ENCODE peak calls at places on chromosomes 5 and 9, in nine cellular contexts. One of them, this sample, is unnamed.
A peak's percentile ranks its signal among the peaks of the same experiment; 100 is the strongest.

GRCh38 chr5:59357421-59357977 is 536.0 kb downstream of the PDE4D start:
- DNase-seq in uterus: no peak
- DNase-seq in pancreas: no peak
- DNase-seq in stomach: peak; percentile 28
- DNase-seq in CD4-positive, alpha-beta T cell: no peak
- DNase-seq in transverse colon: no peak
- DNase-seq in WTC11: no peak
- DNase-seq in glutamatergic neuron: no peak
- DNase-seq in nephron progenitor cell: no peak
- DNase-seq in this sample: no peak

GRCh38 chr5:146965781-146966659 is 87.5 kb upstream of the PPP2R2B start:
- DNase-seq in uterus: peak; percentile 24
- DNase-seq in transverse colon: peak; percentile 38
- DNase-seq in nephron progenitor cell: peak; percentile 64
- DNase-seq in WTC11: peak; percentile 54
- DNase-seq in stomach: peak; percentile 56
- DNase-seq in CD4-positive, alpha-beta T cell: peak; percentile 35
- DNase-seq in pancreas: peak; percentile 21
- DNase-seq in glutamatergic neuron: peak; percentile 33
- DNase-seq in this sample: peak; percentile 67

GRCh38 chr5:62143268-62144229 is 162.5 kb upstream of the KIF2A start:
- DNase-seq in glutamatergic neuron: no peak
- DNase-seq in uterus: no peak
- DNase-seq in WTC11: no peak
- DNase-seq in CD4-positive, alpha-beta T cell: no peak
- DNase-seq in stomach: no peak
- DNase-seq in transverse colon: no peak
- DNase-seq in nephron progenitor cell: no peak
- DNase-seq in pancreas: no peak
- DNase-seq in this sample: no peak

GRCh38 chr5:124888622-124889521 is 142.4 kb upstream of the ZNF608 start:
- DNase-seq in uterus: no peak
- DNase-seq in pancreas: no peak
- DNase-seq in stomach: no peak
- DNase-seq in nephron progenitor cell: no peak
- DNase-seq in CD4-positive, alpha-beta T cell: no peak
- DNase-seq in transverse colon: no peak
- DNase-seq in glutamatergic neuron: no peak
- DNase-seq in WTC11: no peak
- DNase-seq in this sample: no peak

GRCh38 chr5:73454379-73455036 is 5.9 kb upstream of the FOXD1 start:
- DNase-seq in glutamatergic neuron: peak; percentile 69
- DNase-seq in transverse colon: peak; percentile 59
- DNase-seq in nephron progenitor cell: peak; percentile 68
- DNase-seq in pancreas: no peak
- DNase-seq in uterus: no peak
- DNase-seq in WTC11: peak; percentile 83
- DNase-seq in stomach: peak; percentile 49
- DNase-seq in CD4-positive, alpha-beta T cell: peak; percentile 17
- DNase-seq in this sample: peak; percentile 51

GRCh38 chr5:177491429-177491945 is 5.9 kb downstream of the PDLIM7 start:
- DNase-seq in glutamatergic neuron: peak; percentile 98
- DNase-seq in CD4-positive, alpha-beta T cell: no peak
- DNase-seq in transverse colon: peak; percentile 48
- DNase-seq in stomach: no peak
- DNase-seq in WTC11: peak; percentile 93
- DNase-seq in pancreas: no peak
- DNase-seq in nephron progenitor cell: peak; percentile 95
- DNase-seq in uterus: peak; percentile 48
- DNase-seq in this sample: peak; percentile 60

GRCh38 chr9:116767219-116767618 is 80.1 kb downstream of the TRIM32 start:
- DNase-seq in WTC11: no peak
- DNase-seq in stomach: no peak
- DNase-seq in glutamatergic neuron: no peak
- DNase-seq in nephron progenitor cell: no peak
- DNase-seq in uterus: no peak
- DNase-seq in CD4-positive, alpha-beta T cell: no peak
- DNase-seq in transverse colon: no peak
- DNase-seq in pancreas: no peak
- DNase-seq in this sample: no peak

GRCh38 chr9:128987800-128988199 is 40.3 kb downstream of the NUP188 start:
- DNase-seq in transverse colon: no peak
- DNase-seq in WTC11: no peak
- DNase-seq in uterus: no peak
- DNase-seq in CD4-positive, alpha-beta T cell: no peak
- DNase-seq in pancreas: no peak
- DNase-seq in glutamatergic neuron: no peak
- DNase-seq in nephron progenitor cell: no peak
- DNase-seq in stomach: no peak
- DNase-seq in this sample: no peak

GRCh38 chr9:35609820-35610163 is 4.7 kb downstream of the TESK1 start:
- DNase-seq in pancreas: no peak
- DNase-seq in glutamatergic neuron: no peak
- DNase-seq in transverse colon: no peak
- DNase-seq in stomach: no peak
- DNase-seq in WTC11: no peak
- DNase-seq in CD4-positive, alpha-beta T cell: no peak
- DNase-seq in uterus: no peak
- DNase-seq in nephron progenitor cell: no peak
- DNase-seq in this sample: no peak

GRCh38 chr5:76305264-76305663 is 97.8 kb upstream of the IQGAP2 start:
- DNase-seq in uterus: no peak
- DNase-seq in pancreas: no peak
- DNase-seq in nephron progenitor cell: no peak
- DNase-seq in glutamatergic neuron: no peak
- DNase-seq in stomach: no peak
- DNase-seq in transverse colon: no peak
- DNase-seq in CD4-positive, alpha-beta T cell: no peak
- DNase-seq in WTC11: no peak
- DNase-seq in this sample: no peak

GRCh38 chr9:121838757-121839669 is 187.6 kb downstream of the DAB2IP start:
- DNase-seq in CD4-positive, alpha-beta T cell: no peak
- DNase-seq in transverse colon: no peak
- DNase-seq in glutamatergic neuron: no peak
- DNase-seq in pancreas: no peak
- DNase-seq in uterus: peak; percentile 13
- DNase-seq in WTC11: no peak
- DNase-seq in stomach: peak; percentile 20
- DNase-seq in nephron progenitor cell: no peak
- DNase-seq in this sample: peak; percentile 22

GRCh38 chr9:110714314-110714713 is 45.7 kb downstream of the MUSK start:
- DNase-seq in WTC11: no peak
- DNase-seq in transverse colon: no peak
- DNase-seq in uterus: no peak
- DNase-seq in pancreas: no peak
- DNase-seq in nephron progenitor cell: peak; percentile 4
- DNase-seq in CD4-positive, alpha-beta T cell: no peak
- DNase-seq in glutamatergic neuron: no peak
- DNase-seq in stomach: peak; percentile 25
- DNase-seq in this sample: no peak

GRCh38 chr9:4022435-4023067 is 277.3 kb downstream of the GLIS3 start:
- DNase-seq in uterus: no peak
- DNase-seq in glutamatergic neuron: no peak
- DNase-seq in CD4-positive, alpha-beta T cell: no peak
- DNase-seq in nephron progenitor cell: no peak
- DNase-seq in pancreas: no peak
- DNase-seq in stomach: no peak
- DNase-seq in WTC11: no peak
- DNase-seq in transverse colon: no peak
- DNase-seq in this sample: no peak

GRCh38 chr5:52725065-52725746 is 62.5 kb upstream of the ITGA1 start:
- DNase-seq in WTC11: no peak
- DNase-seq in nephron progenitor cell: no peak
- DNase-seq in pancreas: no peak
- DNase-seq in CD4-positive, alpha-beta T cell: peak; percentile 57
- DNase-seq in transverse colon: peak; percentile 35
- DNase-seq in stomach: peak; percentile 33
- DNase-seq in uterus: no peak
- DNase-seq in glutamatergic neuron: no peak
- DNase-seq in this sample: peak; percentile 76

GRCh38 chr5:149937610-149938009 is 7.0 kb downstream of the PDE6A start:
- DNase-seq in pancreas: no peak
- DNase-seq in glutamatergic neuron: no peak
- DNase-seq in CD4-positive, alpha-beta T cell: no peak
- DNase-seq in nephron progenitor cell: no peak
- DNase-seq in transverse colon: no peak
- DNase-seq in stomach: no peak
- DNase-seq in uterus: no peak
- DNase-seq in WTC11: no peak
- DNase-seq in this sample: no peak

GRCh38 chr5:132294728-132295504 is 722 bp downstream of the SLC22A4 start:
- DNase-seq in uterus: peak; percentile 51
- DNase-seq in pancreas: no peak
- DNase-seq in CD4-positive, alpha-beta T cell: peak; percentile 39
- DNase-seq in transverse colon: peak; percentile 80
- DNase-seq in stomach: peak; percentile 55
- DNase-seq in nephron progenitor cell: peak; percentile 53
- DNase-seq in WTC11: peak; percentile 50
- DNase-seq in glutamatergic neuron: peak; percentile 40
- DNase-seq in this sample: peak; percentile 89

GRCh38 chr9:19408693-19409405 is at the start of gene ACER2:
- DNase-seq in stomach: peak; percentile 98
- DNase-seq in uterus: peak; percentile 97
- DNase-seq in CD4-positive, alpha-beta T cell: peak; percentile 91
- DNase-seq in WTC11: peak; percentile 98
- DNase-seq in nephron progenitor cell: peak; percentile 99
- DNase-seq in transverse colon: peak; percentile 96
- DNase-seq in glutamatergic neuron: peak; percentile 100
- DNase-seq in pancreas: peak; percentile 99
- DNase-seq in this sample: peak; percentile 93
- TF ChIP-seq CTCF in stomach: no peak
- TF ChIP-seq CTCF in uterus: peak; percentile 4
- TF ChIP-seq CTCF in CD4-positive, alpha-beta T cell: no peak
- TF ChIP-seq CTCF in WTC11: no peak
- TF ChIP-seq CTCF in nephron progenitor cell: no peak
- TF ChIP-seq CTCF in transverse colon: no peak
- TF ChIP-seq CTCF in glutamatergic neuron: no peak
- TF ChIP-seq CTCF in pancreas: no peak
- TF ChIP-seq CTCF in this sample: no peak

DNA sequence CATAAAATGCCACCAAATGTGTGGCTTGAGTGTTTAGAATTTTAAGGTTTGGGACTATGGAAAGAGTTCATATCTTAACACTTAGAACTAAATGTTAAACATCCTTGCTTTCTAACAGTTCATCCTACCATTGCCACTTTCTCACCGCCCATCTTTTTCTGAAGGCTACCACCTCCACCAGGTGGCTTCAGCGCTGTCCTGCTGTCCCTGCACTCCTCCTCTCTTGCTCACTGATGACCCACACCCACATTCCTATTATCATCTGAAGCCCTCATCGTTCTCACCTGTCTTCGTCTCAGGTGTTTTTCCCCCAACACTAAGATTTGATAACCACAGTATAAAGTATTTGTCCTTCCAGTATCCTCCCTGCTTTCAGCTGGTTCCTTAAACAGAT is 7.4 kb downstream of the MEGF10 start:
- DNase-seq in transverse colon: no peak
- DNase-seq in uterus: no peak
- DNase-seq in stomach: no peak
- DNase-seq in pancreas: no peak
- DNase-seq in glutamatergic neuron: no peak
- DNase-seq in CD4-positive, alpha-beta T cell: no peak
- DNase-seq in WTC11: no peak
- DNase-seq in nephron progenitor cell: no peak
- DNase-seq in this sample: no peak
- TF ChIP-seq CTCF in transverse colon: no peak
- TF ChIP-seq CTCF in uterus: no peak
- TF ChIP-seq CTCF in stomach: no peak
- TF ChIP-seq CTCF in pancreas: no peak
- TF ChIP-seq CTCF in glutamatergic neuron: no peak
- TF ChIP-seq CTCF in CD4-positive, alpha-beta T cell: no peak
- TF ChIP-seq CTCF in WTC11: no peak
- TF ChIP-seq CTCF in nephron progenitor cell: no peak
- TF ChIP-seq CTCF in this sample: no peak

DNA sequence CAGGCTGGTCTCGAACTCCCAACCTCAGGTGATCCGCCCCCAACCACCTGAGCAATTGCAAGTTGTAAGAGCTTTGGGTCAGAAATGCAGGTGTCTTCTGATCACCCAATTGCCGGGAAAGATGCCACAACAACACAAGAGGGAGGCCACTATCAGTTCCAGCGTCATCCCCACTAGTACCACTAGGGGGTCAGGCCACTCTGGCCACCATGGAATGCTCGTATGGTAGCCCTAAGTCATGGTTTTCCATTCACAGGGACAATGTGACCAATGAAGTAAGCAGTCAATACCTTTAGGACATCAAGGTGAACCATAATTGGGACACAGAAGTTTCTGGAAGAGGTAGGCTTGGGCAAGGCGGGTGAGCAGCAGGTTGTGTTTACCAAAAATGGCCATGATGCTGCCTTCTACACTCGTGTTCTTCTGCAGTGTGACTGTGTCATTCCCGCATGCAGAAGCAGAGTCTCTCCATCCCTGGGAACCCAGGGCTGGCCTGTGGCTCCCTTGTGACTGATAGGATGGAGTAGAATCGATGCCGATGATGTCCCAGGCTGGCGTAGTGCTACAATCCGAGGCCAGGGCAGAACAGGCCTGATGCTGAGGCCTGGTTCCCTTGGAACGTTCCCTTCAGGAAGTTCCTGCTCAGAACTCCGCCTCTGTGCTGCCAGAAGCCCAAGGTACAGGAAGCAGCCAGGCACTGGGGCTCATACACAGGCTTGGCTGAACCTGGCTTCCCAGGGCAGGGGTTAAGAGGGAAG is 42.2 kb upstream of the ANKRD33B start:
- DNase-seq in WTC11: peak; percentile 45
- DNase-seq in transverse colon: no peak
- DNase-seq in nephron progenitor cell: no peak
- DNase-seq in stomach: no peak
- DNase-seq in uterus: no peak
- DNase-seq in pancreas: no peak
- DNase-seq in glutamatergic neuron: no peak
- DNase-seq in CD4-positive, alpha-beta T cell: no peak
- DNase-seq in this sample: no peak
- TF ChIP-seq CTCF in WTC11: peak; percentile 50
- TF ChIP-seq CTCF in transverse colon: no peak
- TF ChIP-seq CTCF in nephron progenitor cell: peak; percentile 30
- TF ChIP-seq CTCF in stomach: no peak
- TF ChIP-seq CTCF in uterus: no peak
- TF ChIP-seq CTCF in pancreas: no peak
- TF ChIP-seq CTCF in glutamatergic neuron: peak; percentile 54
- TF ChIP-seq CTCF in CD4-positive, alpha-beta T cell: no peak
- TF ChIP-seq CTCF in this sample: peak; percentile 38

DNA sequence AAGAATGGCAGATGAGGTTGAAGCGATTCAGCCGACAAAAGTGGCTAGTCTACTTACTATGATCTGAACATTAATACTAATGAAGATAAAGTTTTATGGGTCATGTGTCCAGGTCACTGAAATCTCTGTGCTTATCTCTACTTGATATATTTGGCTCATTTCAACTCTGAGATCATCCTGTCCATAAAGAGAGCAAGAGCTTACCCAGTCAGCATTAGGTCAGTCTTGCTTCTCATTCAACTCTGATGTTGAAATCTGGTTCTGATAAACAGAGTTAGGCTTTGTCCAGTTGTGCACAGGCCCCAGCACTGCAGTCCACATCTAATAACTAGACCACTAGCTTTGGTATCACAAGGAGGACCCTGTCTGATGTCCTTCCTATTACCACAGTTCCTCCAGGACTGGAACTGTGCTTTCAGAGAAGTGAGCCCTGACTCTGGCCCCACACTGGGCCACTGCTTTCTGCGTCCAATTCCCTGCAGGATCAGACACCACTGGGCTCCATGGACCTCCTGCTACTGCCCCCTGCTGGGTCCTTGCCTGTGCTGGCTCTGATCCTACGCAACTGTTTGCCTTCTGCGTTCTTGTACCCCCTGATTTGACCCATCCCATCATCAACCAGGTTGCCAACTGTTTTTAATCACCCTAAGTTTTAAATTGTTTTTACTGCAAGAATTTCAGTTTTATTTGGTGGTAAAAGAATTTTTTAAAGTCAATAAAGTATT is 23.7 kb upstream of the FAM120A start:
- DNase-seq in pancreas: no peak
- DNase-seq in stomach: no peak
- DNase-seq in glutamatergic neuron: peak; percentile 38
- DNase-seq in uterus: no peak
- DNase-seq in CD4-positive, alpha-beta T cell: no peak
- DNase-seq in WTC11: peak; percentile 59
- DNase-seq in nephron progenitor cell: peak; percentile 35
- DNase-seq in transverse colon: peak; percentile 54
- DNase-seq in this sample: peak; percentile 20
- TF ChIP-seq CTCF in pancreas: peak; percentile 13
- TF ChIP-seq CTCF in stomach: no peak
- TF ChIP-seq CTCF in glutamatergic neuron: no peak
- TF ChIP-seq CTCF in uterus: no peak
- TF ChIP-seq CTCF in CD4-positive, alpha-beta T cell: no peak
- TF ChIP-seq CTCF in WTC11: no peak
- TF ChIP-seq CTCF in nephron progenitor cell: peak; percentile 31
- TF ChIP-seq CTCF in transverse colon: peak; percentile 48
- TF ChIP-seq CTCF in this sample: no peak

This sample was measured in activated CD8-positive, alpha-beta T cell treated with anti-CD3 and anti-CD28 coated beads for 36 hours.